ENCODE peak calls at places on chromosomes 7 and 10, in nine cellular contexts. B, N, X, K, T, P, C, E and S are unnamed samples.

GRCh38 chr10:133314911-133315310 is 6.2 kb downstream of the ZNF511 start:
- DNase-seq in N (no peak), K (no peak), T (no peak), C (no peak), B (no peak), P (no peak), X (no peak), E (no peak), S (no peak)

GRCh38 chr10:113872139-113873030 is 17.9 kb downstream of the NHLRC2 start:
- DNase-seq in B (no peak), X (no peak), N (no peak), E (no peak), T (no peak), C (no peak), P (no peak), K (no peak), S (no peak)

GRCh38 chr7:158782638-158783490 is 46.4 kb downstream of the ESYT2 start:
- DNase-seq in E (peak; percentile 83), T (no peak), X (no peak), K (peak; percentile 69), C (peak; percentile 40), B (peak; percentile 70), N (peak; percentile 9), P (peak; percentile 52), S (no peak)

GRCh38 chr10:101617824-101618568 is 29.9 kb downstream of the DPCD start:
- DNase-seq in P (no peak), X (no peak), C (no peak), E (no peak), N (no peak), T (no peak), K (no peak), B (no peak), S (no peak)

GRCh38 chr7:22667187-22667561 is 59.8 kb upstream of the IL6 start:
- DNase-seq in B (no peak), T (no peak), P (no peak), X (no peak), C (no peak), E (no peak), N (no peak), K (no peak), S (no peak)

GRCh38 chr10:78953124-78954008 is 115.4 kb upstream of the ZMIZ1 start:
- DNase-seq in K (no peak), T (no peak), E (no peak), P (peak; percentile 72), X (no peak), B (no peak), N (no peak), C (no peak), S (no peak)

GRCh38 chr7:6637544-6638229 is 569 bp downstream of the ZNF316 start:
- DNase-seq in B (no peak), N (peak; percentile 66), E (no peak), T (no peak), K (no peak), X (no peak), C (no peak), P (peak; percentile 30), S (peak; percentile 36)

GRCh38 chr10:128880221-128880620 is 586.8 kb upstream of the MGMT start:
- DNase-seq in P (no peak), T (no peak), B (no peak), C (no peak), X (no peak), K (no peak), N (no peak), E (no peak), S (no peak)

DNA sequence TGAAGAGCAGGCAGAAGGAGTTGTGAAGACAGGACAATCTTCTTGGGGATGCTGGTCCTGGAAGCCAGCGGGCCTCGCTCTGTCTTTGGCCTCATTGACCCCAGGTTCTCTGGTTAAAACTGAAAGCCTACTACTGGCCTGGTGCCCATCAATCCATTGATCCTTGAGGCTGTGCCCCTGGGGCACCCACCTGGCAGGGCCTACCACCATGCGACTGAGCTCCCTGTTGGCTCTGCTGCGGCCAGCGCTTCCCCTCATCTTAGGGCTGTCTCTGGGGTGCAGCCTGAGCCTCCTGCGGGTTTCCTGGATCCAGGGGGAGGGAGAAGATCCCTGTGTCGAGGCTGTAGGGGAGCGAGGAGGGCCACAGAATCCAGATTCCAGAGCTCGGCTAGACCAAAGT is 1.5 kb downstream of the CHPF2 start:
- DNase-seq in B (no peak), K (no peak), N (no peak), P (no peak), T (no peak), C (no peak), X (no peak), E (no peak), S (no peak)
- H3K27ac ChIP-seq in B (no peak overlapping the region), K (peak overlapping the region; percentile 84), N (no peak overlapping the region), P (no peak overlapping the region), T (no peak overlapping the region), C (no peak overlapping the region), X (peak overlapping the region; percentile 91), E (peak overlapping the region; percentile 88), S (peak overlapping the region; percentile 56)

GRCh38 chr7:12674861-12675260 is 12.6 kb upstream of the ARL4A start:
- DNase-seq in T (no peak), C (no peak), N (peak; percentile 41), X (no peak), E (no peak), K (peak; percentile 41), B (no peak), P (no peak), S (no peak)

GRCh38 chr7:12670071-12670729 is 17.2 kb upstream of the ARL4A start:
- DNase-seq in P (no peak), N (no peak), C (no peak), E (no peak), X (no peak), K (no peak), B (no peak), T (no peak), S (no peak)

GRCh38 chr7:12670759-12671545 is 16.5 kb upstream of the ARL4A start:
- DNase-seq in N (no peak), K (no peak), B (no peak), X (no peak), E (no peak), T (no peak), C (no peak), P (no peak), S (no peak)

GRCh38 chr7:12674053-12674452 is 13.4 kb upstream of the ARL4A start:
- DNase-seq in C (no peak), B (no peak), X (no peak), K (no peak), E (no peak), P (no peak), N (no peak), T (no peak), S (no peak)
- H3K27ac ChIP-seq in C (no peak overlapping the region), B (no peak overlapping the region), X (no peak overlapping the region), K (no peak overlapping the region), E (no peak overlapping the region), P (no peak overlapping the region), N (no peak overlapping the region), T (no peak overlapping the region), S (no peak overlapping the region)

DNA sequence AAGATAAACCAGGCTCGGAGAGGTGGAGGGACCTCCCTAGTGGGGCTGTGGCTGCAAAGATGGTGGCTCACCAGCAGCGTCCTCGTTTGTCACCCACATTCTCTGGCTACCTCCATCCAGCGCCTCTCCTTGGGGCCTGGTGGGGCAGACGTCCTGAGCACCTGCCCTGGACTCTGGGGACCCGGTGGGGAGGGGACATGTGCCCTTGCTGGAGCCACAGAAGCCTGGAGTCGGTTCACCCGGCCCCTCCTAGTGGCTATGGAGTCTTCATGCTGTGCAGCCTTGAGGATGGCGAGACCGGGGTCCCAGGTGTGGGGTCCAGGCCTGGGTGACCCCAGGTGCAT is 14.5 kb downstream of the TTYH3 start:
- DNase-seq in C (no peak), X (no peak), K (no peak), B (no peak), P (no peak), N (no peak), E (no peak), T (no peak), S (no peak)
- H3K27ac ChIP-seq in C (no peak overlapping the region), X (no peak overlapping the region), K (no peak overlapping the region), B (no peak overlapping the region), P (no peak overlapping the region), N (no peak overlapping the region), E (no peak overlapping the region), T (no peak overlapping the region), S (no peak overlapping the region)

DNA sequence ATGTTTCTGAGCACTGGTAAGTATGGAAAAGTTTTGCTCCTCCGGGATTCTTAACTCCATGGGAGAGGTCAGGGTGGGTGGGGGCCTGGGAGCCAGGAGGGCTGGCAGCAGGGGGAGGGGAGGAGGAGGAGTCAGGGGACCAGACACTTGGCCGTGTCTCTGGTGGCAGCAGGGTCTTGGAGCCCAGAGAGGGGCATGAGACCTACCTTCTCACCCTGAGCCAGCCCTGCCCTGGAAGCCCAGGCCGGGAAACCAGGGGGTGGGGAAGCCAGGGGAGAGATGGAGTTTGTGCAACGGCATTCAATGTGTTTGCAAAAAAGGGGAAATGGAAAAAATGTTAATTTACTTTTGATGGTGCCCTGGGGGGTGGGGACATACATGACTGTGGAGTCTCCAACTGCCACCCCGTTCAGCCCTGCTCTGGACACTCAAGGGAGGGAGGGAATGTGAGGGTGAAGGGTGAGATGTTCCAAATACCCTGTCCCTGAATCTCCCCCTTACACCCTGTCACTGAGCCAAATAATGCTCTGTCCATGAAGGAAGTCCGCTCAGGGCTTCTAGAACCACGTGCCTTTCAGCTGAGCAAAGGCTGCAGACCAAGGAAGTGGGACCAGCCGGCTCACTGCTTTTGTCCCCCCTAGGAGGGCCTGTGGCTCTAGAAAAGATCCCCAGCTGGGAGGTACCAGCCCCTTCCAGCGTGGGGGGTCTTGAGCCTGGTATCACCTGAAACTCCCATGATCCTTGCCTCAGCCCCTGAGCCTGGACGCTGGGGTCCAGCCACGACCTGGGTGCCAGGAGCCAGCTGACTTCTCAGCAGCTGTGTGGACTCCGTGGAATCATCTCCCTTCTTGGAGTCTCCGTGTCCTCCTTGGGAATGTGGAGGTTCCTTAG is 48.3 kb downstream of the TMEM270 start:
- DNase-seq in N (no peak), T (peak; percentile 36), C (no peak), B (no peak), E (no peak), X (no peak), P (no peak), K (no peak), S (no peak)
- H3K27ac ChIP-seq in N (no peak overlapping the region), T (peak overlapping the region; percentile 26), C (no peak overlapping the region), B (no peak overlapping the region), E (no peak overlapping the region), X (no peak overlapping the region), P (no peak overlapping the region), K (no peak overlapping the region), S (no peak overlapping the region)

DNA sequence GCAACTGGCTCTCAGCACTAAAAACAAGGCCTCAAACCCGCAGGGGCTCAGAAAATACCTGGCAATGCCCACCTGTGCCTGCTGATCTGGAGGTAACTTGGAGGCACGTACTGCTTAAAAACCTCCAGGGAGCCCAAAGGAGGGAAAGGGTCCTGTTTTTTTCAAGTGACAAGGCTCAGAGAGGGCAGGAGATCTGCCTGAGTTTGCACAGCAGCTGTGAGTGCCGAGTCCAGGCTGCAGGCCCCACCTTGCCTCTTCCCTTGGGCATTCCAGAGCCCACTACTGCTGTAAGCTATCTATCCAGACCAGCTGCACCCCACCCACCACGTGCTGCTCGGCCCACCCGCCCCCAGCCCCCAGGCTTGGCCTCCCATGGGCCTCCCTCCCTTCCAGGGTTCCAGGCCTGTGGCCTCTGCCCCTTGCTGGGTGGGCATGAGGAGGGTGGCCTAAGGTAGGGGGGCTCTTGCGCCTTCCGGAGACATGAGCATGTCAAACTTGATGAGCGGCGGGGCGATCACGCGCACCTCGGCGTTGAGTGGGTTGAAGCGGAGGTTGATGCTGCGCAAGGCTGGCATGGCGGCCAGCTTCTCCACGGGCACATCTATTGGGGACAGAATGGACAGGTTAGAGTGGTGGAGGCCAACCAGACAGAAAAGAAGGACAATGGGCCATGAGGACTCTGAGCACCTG is 17.2 kb upstream of the NPFFR1 start:
- DNase-seq in X (no peak), K (no peak), P (no peak), E (no peak), T (no peak), C (no peak), N (no peak), B (no peak), S (no peak)
- H3K27ac ChIP-seq in X (no peak overlapping the region), K (no peak overlapping the region), P (peak overlapping the region; percentile 4), E (no peak overlapping the region), T (no peak overlapping the region), C (no peak overlapping the region), N (no peak overlapping the region), B (no peak overlapping the region), S (no peak overlapping the region)